ENCODE peak calls at places on chromosomes 13 and 19, in four cellular contexts. S is hepatocyte; E is AG08395; Y is CD4-positive, alpha-beta memory T cell. H is an unnamed sample.

GRCh38 chr13:26541678-26542553 is 15.6 kb upstream of the WASF3 start:
- DNase-seq in S (no peak), E (no peak), Y (no peak), H (no peak)

GRCh38 chr19:52022193-52022592 is 6.0 kb downstream of the ZNF614 start:
- DNase-seq in S (no peak), E (no peak), Y (no peak), H (no peak)

GRCh38 chr13:47934371-47934770 is 66.7 kb downstream of the SUCLA2 start:
- DNase-seq in S (no peak), E (no peak), Y (no peak), H (no peak)

GRCh38 chr13:101489635-101490034 is 37.2 kb downstream of the ITGBL1 start:
- DNase-seq in S (no peak), E (no peak), Y (no peak), H (no peak)

GRCh38 chr13:25886438-25887214 is 165.2 kb downstream of the SHISA2 start:
- DNase-seq in S (peak; percentile 62), E (no peak), Y (no peak), H (peak; percentile 50)

GRCh38 chr19:46847528-46847927 is 3.1 kb downstream of the AP2S1 start:
- DNase-seq in S (no peak), E (no peak), Y (no peak), H (no peak)

GRCh38 chr19:50496189-50497029 is 14.6 kb downstream of the JOSD2 start:
- DNase-seq in S (no peak), E (no peak), Y (no peak), H (peak; percentile 68)

GRCh38 chr13:35988648-35989081 is 142.5 kb downstream of the DCLK1 start:
- DNase-seq in S (no peak), E (no peak), Y (no peak), H (no peak)

GRCh38 chr19:39154626-39155100 is 29.1 kb downstream of the PAK4 start:
- DNase-seq in S (peak; percentile 67), E (no peak), Y (no peak), H (no peak)

GRCh38 chr13:113997845-113998751 is 24.2 kb upstream of the C13orf46 start:
- DNase-seq in S (no peak), E (peak; percentile 62), Y (no peak), H (no peak)

GRCh38 chr19:5966215-5966614 is 11.7 kb downstream of the RANBP3 start:
- DNase-seq in S (peak; percentile 72), E (peak; percentile 49), Y (no peak), H (no peak)

GRCh38 chr13:50994651-50995050 is 85.1 kb downstream of the RNASEH2B start:
- DNase-seq in S (no peak), E (no peak), Y (no peak), H (no peak)

GRCh38 chr19:8552810-8553209 is 24.4 kb downstream of the MYO1F start:
- DNase-seq in S (no peak), E (no peak), Y (no peak), H (peak; percentile 49)

GRCh38 chr13:113400621-113401451 is 36.9 kb upstream of the GRTP1 start:
- DNase-seq in S (no peak), E (peak; percentile 38), Y (no peak), H (no peak)

GRCh38 chr19:55688422-55689218 is 13.6 kb downstream of the EPN1 start:
- DNase-seq in S (peak; percentile 75), E (no peak), Y (no peak), H (no peak)

GRCh38 chr19:1151917-1152601 is 22.0 kb downstream of the SBNO2 start:
- DNase-seq in S (no peak), E (peak; percentile 69), Y (no peak), H (no peak)

H was measured in foreskin melanocyte.